ENCODE peak calls at places on chromosomes 12 and 14, in ten cellular contexts. M is left ventricle myocardium inferior; G is right lobe of liver; A is fibroblast of the conjunctiva; W is lower lobe of right lung; Q is skeletal muscle cell; B is body of pancreas; H is stimulated activated CD4-positive, alpha-beta T cell treated with anti-CD3 and anti-CD28 coated beads, TNF-alpha, amount 100 ng/mL, for 4 hours; P is vagina; F is ovary. V is an unnamed sample.

GRCh38 chr12:3962661-3963483 is 89.7 kb upstream of the PARP11 start:
- DNase-seq in M (no peak), G (no peak), A (no peak), W (peak), Q (no peak), B (peak), H (peak), P (no peak), F (no peak), V (no peak)

GRCh38 chr12:93790472-93791152 is 113.4 kb downstream of the CRADD start:
- DNase-seq in M (no peak), G (no peak), A (no peak), W (no peak), Q (peak), B (no peak), H (peak), P (no peak), F (no peak), V (no peak)

GRCh38 chr12:92987846-92988621 is 58.9 kb upstream of the EEA1 start:
- DNase-seq in M (peak), G (no peak), A (no peak), W (peak), Q (no peak), B (peak), H (no peak), P (no peak), F (no peak), V (peak)

GRCh38 chr14:35319509-35319908 is 27.3 kb downstream of the PSMA6 start:
- DNase-seq in M (no peak), G (no peak), A (no peak), W (no peak), Q (no peak), B (no peak), H (no peak), P (no peak), F (no peak), V (no peak)

GRCh38 chr12:7042847-7043246 is 17.7 kb upstream of the C1S start:
- DNase-seq in M (no peak), G (no peak), A (no peak), W (no peak), Q (no peak), B (no peak), H (no peak), P (no peak), F (no peak), V (no peak)

GRCh38 chr14:54567224-54567633 is 301 bp downstream of the SAMD4A start:
- DNase-seq in M (peak), G (no peak), A (no peak), W (no peak), Q (no peak), B (no peak), H (no peak), P (no peak), F (peak), V (peak)

GRCh38 chr12:131137009-131137835 is 183.5 kb downstream of the ADGRD1 start:
- DNase-seq in M (no peak), G (peak), A (no peak), W (no peak), Q (no peak), B (no peak), H (no peak), P (no peak), F (no peak), V (no peak)

GRCh38 chr12:44674866-44675265 is 201.2 kb downstream of the NELL2 start:
- DNase-seq in M (no peak), G (no peak), A (no peak), W (no peak), Q (no peak), B (no peak), H (no peak), P (no peak), F (no peak), V (no peak)

GRCh38 chr12:532908-533565 is 73.3 kb downstream of the B4GALNT3 start:
- DNase-seq in M (no peak), G (no peak), A (no peak), W (no peak), Q (peak), B (no peak), H (no peak), P (no peak), F (no peak), V (no peak)

GRCh38 chr14:67187826-67188225 is 1.4 kb upstream of the GARIN2 start:
- DNase-seq in M (no peak), G (no peak), A (no peak), W (no peak), Q (peak), B (peak), H (no peak), P (no peak), F (no peak), V (no peak)

GRCh38 chr14:66206554-66206953 is 279.6 kb upstream of the CCDC196 start:
- DNase-seq in M (no peak), G (no peak), A (no peak), W (no peak), Q (no peak), B (no peak), H (no peak), P (no peak), F (no peak), V (no peak)

GRCh38 chr12:97177482-97177881 is 270.4 kb downstream of the NEDD1 start:
- DNase-seq in M (no peak), G (no peak), A (no peak), W (no peak), Q (no peak), B (no peak), H (no peak), P (no peak), F (no peak), V (no peak)

GRCh38 chr12:83656004-83656403 is 969.3 kb downstream of the TMTC2 start:
- DNase-seq in M (no peak), G (no peak), A (no peak), W (no peak), Q (no peak), B (no peak), H (no peak), P (no peak), F (no peak), V (no peak)

GRCh38 chr12:5797661-5798060 is 147.4 kb downstream of the ANO2 start:
- DNase-seq in M (no peak), G (no peak), A (no peak), W (no peak), Q (no peak), B (no peak), H (no peak), P (no peak), F (no peak), V (no peak)

GRCh38 chr12:5052348-5052747 is 8.7 kb downstream of the KCNA5 start:
- DNase-seq in M (no peak), G (no peak), A (no peak), W (no peak), Q (no peak), B (no peak), H (no peak), P (no peak), F (no peak), V (no peak)

GRCh38 chr12:80332827-80333226 is 111.2 kb upstream of the PTPRQ start:
- DNase-seq in M (no peak), G (no peak), A (no peak), W (no peak), Q (no peak), B (no peak), H (no peak), P (no peak), F (no peak), V (no peak)

GRCh38 chr14:39368261-39368959 is 63.8 kb downstream of the FBXO33 start:
- DNase-seq in M (no peak), G (no peak), A (peak), W (no peak), Q (peak), B (peak), H (no peak), P (no peak), F (peak), V (no peak)

GRCh38 chr12:4824415-4824814 is 85.3 kb upstream of the KCNA1 start:
- DNase-seq in M (no peak), G (no peak), A (no peak), W (no peak), Q (peak), B (no peak), H (no peak), P (no peak), F (no peak), V (no peak)

GRCh38 chr14:64688801-64689200 is 15.4 kb upstream of the PLEKHG3 start:
- DNase-seq in M (no peak), G (peak), A (no peak), W (no peak), Q (no peak), B (peak), H (no peak), P (no peak), F (no peak), V (no peak)

GRCh38 chr12:45789025-45789424 is 59.5 kb downstream of the ARID2 start:
- DNase-seq in M (no peak), G (no peak), A (peak), W (no peak), Q (peak), B (no peak), H (no peak), P (no peak), F (no peak), V (no peak)

GRCh38 chr12:93174048-93174447 is 203.7 kb upstream of the NUDT4 start:
- DNase-seq in M (no peak), G (no peak), A (peak), W (no peak), Q (peak), B (no peak), H (no peak), P (no peak), F (no peak), V (no peak)

GRCh38 chr12:2957816-2958431 is 1.3 kb upstream of the TEAD4 start:
- DNase-seq in M (no peak), G (no peak), A (no peak), W (no peak), Q (no peak), B (no peak), H (no peak), P (no peak), F (no peak), V (no peak)

GRCh38 chr12:1605129-1606020 is 11.0 kb upstream of the FBXL14 start:
- DNase-seq in M (peak), G (peak), A (peak), W (peak), Q (no peak), B (peak), H (peak), P (no peak), F (peak), V (peak)

GRCh38 chr14:101961011-101961721 is 3.2 kb upstream of the DYNC1H1 start:
- DNase-seq in M (peak), G (peak), A (peak), W (peak), Q (no peak), B (peak), H (peak), P (no peak), F (peak), V (peak)

GRCh38 chr14:81192594-81192993 is 28.2 kb downstream of the GTF2A1 start:
- DNase-seq in M (no peak), G (no peak), A (no peak), W (no peak), Q (no peak), B (no peak), H (no peak), P (no peak), F (no peak), V (no peak)

GRCh38 chr12:128425883-128426282 is 158.9 kb downstream of the TMEM132C start:
- DNase-seq in M (no peak), G (no peak), A (no peak), W (no peak), Q (no peak), B (no peak), H (no peak), P (peak), F (no peak), V (no peak)

GRCh38 chr12:46154221-46154975 is 114.4 kb downstream of the SLC38A1 start:
- DNase-seq in M (no peak), G (no peak), A (no peak), W (no peak), Q (peak), B (no peak), H (no peak), P (no peak), F (no peak), V (no peak)

GRCh38 chr12:116880817-116881324 is 370 bp downstream of the HRK start:
- DNase-seq in M (peak), G (no peak), A (no peak), W (no peak), Q (no peak), B (peak), H (no peak), P (no peak), F (no peak), V (peak)

GRCh38 chr12:71134405-71134804 is 23.4 kb downstream of the TSPAN8 start:
- DNase-seq in M (no peak), G (no peak), A (no peak), W (no peak), Q (no peak), B (no peak), H (no peak), P (no peak), F (no peak), V (no peak)

GRCh38 chr12:68148261-68148951 is 11.1 kb downstream of the IFNG start:
- DNase-seq in M (no peak), G (no peak), A (no peak), W (no peak), Q (no peak), B (no peak), H (no peak), P (no peak), F (no peak), V (no peak)

GRCh38 chr12:66290716-66291200 is 11.5 kb upstream of the HELB start:
- DNase-seq in M (no peak), G (no peak), A (no peak), W (no peak), Q (no peak), B (no peak), H (no peak), P (no peak), F (no peak), V (no peak)

GRCh38 chr14:45089813-45090212 is 5.9 kb downstream of the PRPF39 start:
- DNase-seq in M (no peak), G (no peak), A (no peak), W (no peak), Q (no peak), B (no peak), H (no peak), P (no peak), F (no peak), V (no peak)

GRCh38 chr14:87111741-87112140 is 881.2 kb downstream of the GALC start:
- DNase-seq in M (no peak), G (no peak), A (no peak), W (no peak), Q (no peak), B (no peak), H (no peak), P (no peak), F (no peak), V (no peak)

GRCh38 chr12:124203176-124203575 is 91.7 kb upstream of the RFLNA start:
- DNase-seq in M (no peak), G (no peak), A (no peak), W (no peak), Q (no peak), B (no peak), H (no peak), P (no peak), F (no peak), V (no peak)

GRCh38 chr12:68495666-68496065 is 115.0 kb upstream of the RAP1B start:
- DNase-seq in M (no peak), G (no peak), A (no peak), W (no peak), Q (peak), B (no peak), H (no peak), P (no peak), F (no peak), V (no peak)

GRCh38 chr12:10285919-10286318 is 21.8 kb upstream of the KLRD1 start:
- DNase-seq in M (no peak), G (no peak), A (no peak), W (no peak), Q (no peak), B (no peak), H (no peak), P (no peak), F (no peak), V (peak)

GRCh38 chr14:80358112-80358511 is 146.8 kb upstream of the DIO2 start:
- DNase-seq in M (no peak), G (no peak), A (no peak), W (no peak), Q (no peak), B (no peak), H (no peak), P (no peak), F (no peak), V (no peak)

GRCh38 chr12:93048646-93049045 is 119.6 kb upstream of the EEA1 start:
- DNase-seq in M (no peak), G (no peak), A (no peak), W (no peak), Q (no peak), B (no peak), H (no peak), P (no peak), F (no peak), V (no peak)

GRCh38 chr14:101102875-101103274 is 199.4 kb upstream of the RTL1 start:
- DNase-seq in M (no peak), G (peak), A (no peak), W (no peak), Q (no peak), B (no peak), H (no peak), P (no peak), F (no peak), V (no peak)

V was measured in stimulated activated effector memory CD8-positive, alpha-beta T cell treated with anti-CD3 and anti-CD28 coated beads, Interleukin-12 subunit alpha, Interleukin-12 subunit beta, amount 100 ng/mL, for 72 hours.